ENCODE peak calls at places on chromosomes 4 and X, in nine cellular contexts. W is HAP-1, K is ovary, D is heart right ventricle, L is cardiac muscle cell, Q is Caco-2, F is left lung, Z is astrocyte, V is pancreas. B is an unnamed sample. For H3K4me1, the result is how much of the 10 kb centered on the place peaks cover.

GRCh38 chr4:114597410-114598115 is 1.0 kb upstream of the UGT8 start:
- DNase-seq in W (no peak), K (no peak), D (no peak), L (no peak), Q (no peak), F (no peak), Z (no peak), V (peak), B (no peak)

GRCh38 chr4:118351851-118352827 is 664 bp downstream of the PRSS12 start:
- DNase-seq in W (peak), K (no peak), D (no peak), L (peak), Q (peak), F (peak), Z (no peak), V (peak), B (peak)

GRCh38 chr4:88759039-88759631 is 61.5 kb upstream of the NAP1L5 start:
- DNase-seq in W (peak), K (no peak), D (no peak), L (peak), Q (no peak), F (no peak), Z (peak), V (no peak), B (no peak)

GRCh38 chrX:12994321-12994720 is 19.4 kb downstream of the TMSB4X start:
- DNase-seq in W (no peak), K (no peak), D (no peak), L (no peak), Q (no peak), F (no peak), Z (no peak), V (no peak), B (no peak)

GRCh38 chr4:31081375-31081774 is 361.2 kb downstream of the PCDH7 start:
- DNase-seq in W (no peak), K (no peak), D (no peak), L (no peak), Q (no peak), F (no peak), Z (peak), V (no peak), B (no peak)

GRCh38 chr4:38769441-38770210 is 13.2 kb downstream of the TLR10 start:
- DNase-seq in W (no peak), K (no peak), D (no peak), L (no peak), Q (no peak), F (no peak), Z (no peak), V (no peak), B (no peak)

GRCh38 chr4:33625762-33626161 is 2618.6 kb downstream of the ARAP2 start:
- DNase-seq in W (no peak), K (no peak), D (no peak), L (peak), Q (no peak), F (no peak), Z (no peak), V (no peak), B (no peak)

GRCh38 chrX:112367065-112367464 is 284.5 kb upstream of the TRPC5 start:
- DNase-seq in W (no peak), K (no peak), D (no peak), L (no peak), Q (no peak), F (no peak), Z (no peak), V (no peak), B (no peak)

GRCh38 chrX:54818221-54818620 is 10.7 kb downstream of the MAGED2 start:
- DNase-seq in W (no peak), K (no peak), D (no peak), L (no peak), Q (no peak), F (no peak), Z (no peak), V (no peak), B (no peak)

GRCh38 chr4:183074288-183074990 is 24.6 kb upstream of the WWC2 start:
- DNase-seq in W (no peak), K (no peak), D (no peak), L (peak), Q (peak), F (no peak), Z (peak), V (no peak), B (no peak)

GRCh38 chr4:147525494-147526271 is 44.8 kb downstream of the EDNRA start:
- DNase-seq in W (no peak), K (no peak), D (no peak), L (no peak), Q (no peak), F (no peak), Z (no peak), V (no peak), B (no peak)

GRCh38 chr4:165203541-165204461 is 3.6 kb upstream of the KLHL2 start:
- DNase-seq in W (no peak), K (no peak), D (no peak), L (no peak), Q (no peak), F (no peak), Z (no peak), V (no peak), B (peak)

GRCh38 chrX:4572652-4573051 is 859.2 kb upstream of the PRKX start:
- DNase-seq in W (no peak), K (no peak), D (no peak), L (no peak), Q (no peak), F (no peak), Z (no peak), V (no peak), B (no peak)

GRCh38 chr4:123672987-123673386 is 276.4 kb downstream of the SPRY1 start:
- DNase-seq in W (no peak), K (no peak), D (no peak), L (no peak), Q (no peak), F (no peak), Z (peak), V (no peak), B (no peak)

GRCh38 chr4:112038861-112039260 is 106.4 kb upstream of the FAM241A start:
- DNase-seq in W (no peak), K (no peak), D (no peak), L (no peak), Q (no peak), F (no peak), Z (peak), V (no peak), B (no peak)

GRCh38 chr4:67928547-67928946 is 34.7 kb downstream of the TMPRSS11A start:
- DNase-seq in W (no peak), K (no peak), D (no peak), L (peak), Q (no peak), F (no peak), Z (peak), V (no peak), B (no peak)

DNA sequence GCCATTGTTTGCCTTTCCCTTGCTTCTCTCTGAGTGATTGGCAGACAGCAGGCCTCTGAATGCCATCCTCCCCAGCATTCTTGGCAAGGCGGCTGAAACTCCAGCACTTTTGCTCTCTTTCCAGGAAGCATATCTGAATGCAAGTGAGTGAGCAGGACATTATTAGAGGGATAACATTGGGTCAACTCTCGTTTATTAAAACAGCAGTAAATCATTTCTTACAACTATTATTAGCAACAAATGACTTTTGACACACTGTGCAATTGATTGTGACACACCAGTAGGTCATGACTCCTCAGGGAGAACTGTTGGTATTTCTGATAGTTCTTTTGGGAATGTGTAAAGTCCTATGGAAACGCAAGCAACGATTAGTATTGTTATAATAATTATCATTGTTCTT is 103.8 kb downstream of the EFNB1 start:
- DNase-seq in W (no peak), K (no peak), D (peak), L (no peak), Q (no peak), F (peak), Z (no peak), V (no peak), B (no peak)
- H3K4me1 ChIP-seq in W (under half), K (under half), D (under half), L (under half), Q (under half), F (under half), Z (under half), V (under half), B (under half)

DNA sequence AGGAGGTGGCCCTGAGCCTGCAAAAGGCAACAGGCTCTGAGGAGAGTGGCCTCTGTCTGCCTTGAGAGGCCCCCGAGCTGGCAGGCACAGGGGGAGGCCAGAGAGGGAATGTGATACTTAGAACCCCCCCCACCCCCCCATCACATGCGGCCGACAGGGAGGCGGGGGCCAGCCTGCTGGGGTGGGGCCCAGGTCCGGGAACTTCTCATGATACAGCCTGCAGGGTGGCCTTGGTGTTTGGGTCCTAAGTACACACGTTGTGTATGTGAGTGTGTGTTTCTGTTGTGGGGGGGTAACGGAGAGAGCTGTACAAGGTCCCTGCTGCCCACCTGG is 19.7 kb downstream of the SH3BP2 start:
- DNase-seq in W (no peak), K (no peak), D (no peak), L (no peak), Q (no peak), F (no peak), Z (no peak), V (no peak), B (no peak)
- H3K4me3 ChIP-seq in W (no peak), K (peak), D (peak), L (no peak), Q (no peak), F (peak), Z (peak), V (peak), B (peak)

GRCh38 chr4:77155631-77156345 is 1.2 kb upstream of the CCNG2 start:
- DNase-seq in W (peak), K (no peak), D (no peak), L (no peak), Q (no peak), F (no peak), Z (no peak), V (no peak), B (no peak)
- H3K4me1 ChIP-seq in W (under half), K (under half), D (under half), L (under half), Q (under half), F (under half), Z (under half), V (under half), B (under half)

GRCh38 chr4:169031392-169031791 is 21.3 kb upstream of the CBR4 start:
- DNase-seq in W (no peak), K (no peak), D (no peak), L (no peak), Q (no peak), F (no peak), Z (no peak), V (no peak), B (no peak)

GRCh38 chr4:169032883-169033645 is 23.0 kb upstream of the CBR4 start:
- DNase-seq in W (no peak), K (no peak), D (no peak), L (no peak), Q (no peak), F (no peak), Z (no peak), V (no peak), B (no peak)

GRCh38 chr4:169030575-169030982 is 20.5 kb upstream of the CBR4 start:
- DNase-seq in W (no peak), K (no peak), D (no peak), L (no peak), Q (no peak), F (no peak), Z (peak), V (no peak), B (no peak)

GRCh38 chr4:169032194-169032593 is 22.1 kb upstream of the CBR4 start:
- DNase-seq in W (no peak), K (no peak), D (no peak), L (no peak), Q (no peak), F (no peak), Z (no peak), V (no peak), B (no peak)

DNA sequence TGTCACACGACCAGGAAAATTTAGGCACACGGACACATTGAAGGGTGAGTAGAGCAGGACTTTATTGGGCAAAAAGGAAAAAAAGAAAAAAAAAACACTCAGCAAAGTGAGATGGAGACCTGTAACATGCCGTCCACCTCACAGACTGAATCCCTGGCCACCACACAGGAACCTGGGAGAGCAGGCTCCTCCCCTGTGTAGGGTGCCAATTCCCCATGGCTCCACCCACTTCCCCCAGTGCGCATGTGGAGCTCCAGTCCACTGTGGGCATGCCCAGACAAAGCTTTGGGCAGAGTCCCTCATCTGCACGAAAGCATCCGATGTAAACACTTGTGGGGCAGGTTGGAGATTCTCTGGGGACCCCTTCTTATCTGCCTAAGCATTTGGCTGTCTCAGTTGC is 23.6 kb upstream of the CBR4 start:
- DNase-seq in W (peak), K (no peak), D (no peak), L (no peak), Q (peak), F (no peak), Z (no peak), V (peak), B (peak)
- H3K4me3 ChIP-seq in W (no peak), K (no peak), D (no peak), L (no peak), Q (no peak), F (no peak), Z (no peak), V (no peak), B (no peak)

DNA sequence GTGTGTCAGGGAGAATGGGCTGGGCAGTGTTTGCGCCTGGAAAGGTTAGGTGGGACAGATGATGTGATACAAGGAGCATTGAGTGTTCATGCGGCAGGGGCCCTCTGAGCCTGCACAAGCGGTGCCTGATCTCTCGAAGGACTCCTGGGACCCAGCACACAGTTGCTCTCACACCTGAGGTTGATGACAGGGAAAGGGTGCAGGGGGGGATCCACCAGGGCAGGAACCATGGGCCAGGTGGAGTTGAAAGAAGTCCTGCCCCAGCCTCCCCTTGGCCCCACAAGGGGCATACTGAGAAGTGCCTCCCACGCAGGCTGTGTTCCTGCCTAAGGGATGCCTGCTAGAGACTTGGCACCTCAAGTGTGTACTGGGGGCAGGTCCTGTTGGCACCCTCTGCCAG is 33.1 kb downstream of the TKTL1 start:
- DNase-seq in W (no peak), K (no peak), D (no peak), L (no peak), Q (no peak), F (no peak), Z (no peak), V (no peak), B (no peak)
- H3K4me1 ChIP-seq in W (under half), K (under half), D (under half), L (under half), Q (under half), F (under half), Z (under half), V (under half), B (under half)

DNA sequence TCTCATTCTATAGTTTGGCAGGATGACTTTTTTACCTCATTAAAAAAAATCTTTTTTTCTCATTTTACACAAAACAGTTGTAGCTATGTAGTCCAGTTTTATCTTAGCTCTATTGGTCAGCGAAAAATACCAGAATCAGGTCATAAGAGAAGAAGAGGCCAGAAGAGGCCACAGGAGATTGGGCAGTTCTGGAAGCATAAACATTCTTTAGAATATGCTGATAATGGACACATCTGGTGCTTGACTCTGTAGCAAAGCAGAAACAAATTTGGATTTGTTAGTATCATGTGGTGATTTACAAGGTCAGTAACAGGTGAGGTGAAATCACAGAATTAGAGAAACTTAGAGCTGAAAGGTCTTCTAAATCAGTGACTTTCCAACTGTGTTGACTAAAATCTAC is 66.6 kb upstream of the ARHGAP24 start:
- DNase-seq in W (no peak), K (no peak), D (no peak), L (no peak), Q (no peak), F (no peak), Z (no peak), V (no peak), B (no peak)
- H3K4me3 ChIP-seq in W (no peak), K (no peak), D (no peak), L (no peak), Q (no peak), F (no peak), Z (no peak), V (no peak), B (no peak)